ENCODE peak calls at places on chromosome 4, in nine cellular contexts. E is iPS DF 19.7; K is neuronal stem cell; C is endothelial cell; O is endodermal cell; D is lower lobe of right lung; G is NCI-H524 treated with DMSO at 0.1 percent for 48 hours; V is H9; F is stimulated activated naive CD8-positive, alpha-beta T cell treated with anti-CD3 and anti-CD28 coated beads, Interleukin-15, Interleukin-2, amounts not matched to agents 100 U/mL and 50 U/mL, for 24 hours. L is an unnamed sample.

GRCh38 chr4:2333356-2333841 is 71.5 kb upstream of the MXD4 start:
- DNase-seq in V (no peak), K (no peak), G (no peak), C (peak), E (no peak), D (peak), F (no peak), O (peak), L (no peak)

GRCh38 chr4:147837435-147837834 is 105.5 kb downstream of the ARHGAP10 start:
- DNase-seq in F (no peak), V (no peak), K (no peak), G (no peak), D (no peak), E (no peak), O (no peak), C (no peak), L (no peak)

GRCh38 chr4:145760961-145761929 is 81.3 kb downstream of the C4orf51 start:
- DNase-seq in O (no peak), E (no peak), C (no peak), V (no peak), G (no peak), F (no peak), K (no peak), D (no peak), L (peak)

GRCh38 chr4:1472911-1473518 is 66.8 kb upstream of the NKX1-1 start:
- DNase-seq in F (no peak), K (no peak), V (no peak), D (no peak), C (no peak), E (no peak), O (no peak), G (no peak), L (no peak)

GRCh38 chr4:109157205-109157604 is 145.3 kb downstream of the COL25A1 start:
- DNase-seq in F (no peak), V (no peak), K (no peak), O (no peak), E (no peak), D (no peak), C (no peak), G (no peak), L (no peak)

GRCh38 chr4:143693856-143694255 is 6.6 kb downstream of the FREM3 start:
- DNase-seq in C (no peak), F (no peak), O (no peak), V (no peak), K (no peak), E (no peak), G (no peak), D (no peak), L (no peak)

GRCh38 chr4:81030617-81031388 is at the start of gene BMP3:
- DNase-seq in V (peak), C (peak), O (peak), G (no peak), F (peak), K (peak), E (no peak), D (peak), L (peak)

GRCh38 chr4:7860600-7861158 is 79.0 kb downstream of the AFAP1 start:
- DNase-seq in E (no peak), D (no peak), V (no peak), C (no peak), O (no peak), K (no peak), F (no peak), G (no peak), L (no peak)

GRCh38 chr4:165208322-165208652 is 926 bp downstream of the KLHL2 start:
- DNase-seq in G (no peak), C (no peak), K (no peak), O (no peak), F (no peak), V (no peak), E (no peak), D (no peak), L (no peak)

GRCh38 chr4:55021214-55021613 is 104.2 kb downstream of the KDR start:
- DNase-seq in K (peak), C (no peak), E (no peak), F (no peak), D (no peak), O (no peak), G (peak), V (no peak), L (no peak)

GRCh38 chr4:950136-951020 is 18.1 kb downstream of the TMEM175 start:
- DNase-seq in K (no peak), V (no peak), C (no peak), D (no peak), F (no peak), G (no peak), E (no peak), O (no peak), L (peak)

GRCh38 chr4:161856711-161857326 is 307.0 kb downstream of the FSTL5 start:
- DNase-seq in G (no peak), V (no peak), E (no peak), D (no peak), K (no peak), F (no peak), C (no peak), O (no peak), L (no peak)

GRCh38 chr4:142893012-142893411 is 46.9 kb upstream of the INPP4B start:
- DNase-seq in G (no peak), F (no peak), K (no peak), E (no peak), C (no peak), D (no peak), O (no peak), V (no peak), L (no peak)

GRCh38 chr4:168409089-168409801 is 71.0 kb downstream of the DDX60L start:
- DNase-seq in O (no peak), K (no peak), G (no peak), D (no peak), F (no peak), V (no peak), C (no peak), E (no peak), L (peak)

GRCh38 chr4:101153653-101154052 is 193.7 kb downstream of the PPP3CA start:
- DNase-seq in C (no peak), F (no peak), G (no peak), E (no peak), D (no peak), V (no peak), O (no peak), K (no peak), L (no peak)

GRCh38 chr4:121675715-121676114 is 21.1 kb downstream of the ANXA5 start:
- DNase-seq in G (no peak), F (no peak), K (no peak), C (no peak), O (peak), E (no peak), D (no peak), V (no peak), L (no peak)

GRCh38 chr4:122765702-122766352 is 33.3 kb downstream of the BBS12 start:
- DNase-seq in V (no peak), K (no peak), E (no peak), C (no peak), D (no peak), G (no peak), O (no peak), F (no peak), L (no peak)

GRCh38 chr4:78509030-78509429 is 42.5 kb upstream of the ANXA3 start:
- DNase-seq in V (no peak), O (no peak), G (no peak), F (no peak), C (no peak), D (no peak), K (no peak), E (no peak), L (no peak)

GRCh38 chr4:168995537-168996295 is 14.3 kb downstream of the CBR4 start:
- DNase-seq in K (no peak), E (no peak), G (no peak), F (no peak), V (no peak), C (no peak), O (no peak), D (no peak), L (no peak)

GRCh38 chr4:16227462-16227868 is 1.2 kb upstream of the TAPT1 start:
- DNase-seq in K (peak), E (no peak), C (no peak), G (no peak), D (peak), V (no peak), O (peak), F (peak), L (peak)

GRCh38 chr4:42995343-42995944 is 102.9 kb downstream of the GRXCR1 start:
- DNase-seq in E (peak), K (peak), F (no peak), G (peak), D (no peak), C (no peak), O (no peak), V (no peak), L (no peak)

GRCh38 chr4:41305486-41305885 is 48.8 kb downstream of the UCHL1 start:
- DNase-seq in G (peak), V (no peak), C (no peak), K (no peak), D (no peak), E (no peak), O (no peak), F (no peak), L (no peak)

GRCh38 chr4:33086351-33086900 is 2366.3 kb downstream of the PCDH7 start:
- DNase-seq in D (no peak), C (no peak), E (no peak), G (no peak), K (no peak), O (no peak), V (no peak), F (no peak), L (no peak)

GRCh38 chr4:108114503-108114902 is 54.2 kb downstream of the LEF1 start:
- DNase-seq in E (no peak), F (no peak), D (no peak), C (no peak), V (no peak), O (no peak), K (no peak), G (no peak), L (no peak)

GRCh38 chr4:176791591-176792347 is 953 bp downstream of the VEGFC start:
- DNase-seq in K (peak), F (peak), E (no peak), G (no peak), C (peak), O (peak), V (peak), D (peak), L (peak)

GRCh38 chr4:149311076-149311475 is 504.6 kb downstream of the IQCM start:
- DNase-seq in K (no peak), V (no peak), C (no peak), G (no peak), F (no peak), E (no peak), O (no peak), D (no peak), L (no peak)

GRCh38 chr4:40316333-40316781 is 18.8 kb upstream of the CHRNA9 start:
- DNase-seq in O (no peak), E (no peak), K (no peak), G (no peak), V (no peak), C (no peak), D (no peak), F (no peak), L (no peak)

GRCh38 chr4:97912151-97912550 is 231.1 kb downstream of the STPG2 start:
- DNase-seq in C (no peak), K (no peak), G (no peak), F (no peak), E (no peak), V (no peak), D (no peak), O (no peak), L (no peak)

GRCh38 chr4:65865489-65865888 is 195.2 kb upstream of the EPHA5 start:
- DNase-seq in G (no peak), V (no peak), F (no peak), C (peak), O (no peak), K (no peak), D (no peak), E (no peak), L (no peak)

GRCh38 chr4:151418385-151418784 is 9.4 kb downstream of the FHIP1A start:
- DNase-seq in O (no peak), G (no peak), F (no peak), D (no peak), E (no peak), V (no peak), K (no peak), C (no peak), L (no peak)

GRCh38 chr4:7383251-7383650 is 51.5 kb downstream of the PSAPL1 start:
- DNase-seq in E (no peak), C (peak), F (no peak), V (peak), K (no peak), G (peak), D (no peak), O (peak), L (no peak)

GRCh38 chr4:179867300-179867878 is 2375.8 kb upstream of the TENM3 start:
- DNase-seq in C (peak), V (peak), D (peak), E (peak), O (peak), F (peak), G (no peak), K (peak), L (no peak)

GRCh38 chr4:153451931-153452660 is 14.1 kb upstream of the TMEM131L start:
- DNase-seq in V (peak), G (no peak), F (no peak), K (no peak), E (no peak), O (peak), C (no peak), D (peak), L (no peak)

GRCh38 chr4:126451237-126451885 is 1136.6 kb downstream of the FAT4 start:
- DNase-seq in G (no peak), E (no peak), K (no peak), O (no peak), D (no peak), V (no peak), F (no peak), C (no peak), L (no peak)

GRCh38 chr4:2047781-2048581 is 11.1 kb upstream of the NAT8L start:
- DNase-seq in O (peak), C (no peak), G (no peak), F (no peak), K (no peak), D (no peak), V (no peak), E (no peak), L (no peak)

GRCh38 chr4:150699599-150699998 is 117.6 kb downstream of the MAB21L2 start:
- DNase-seq in G (no peak), K (no peak), D (no peak), C (no peak), O (no peak), F (no peak), V (no peak), E (no peak), L (no peak)

GRCh38 chr4:84582302-84582987 is 482 bp upstream of the CDS1 start:
- DNase-seq in O (peak), C (peak), G (peak), D (peak), K (peak), F (peak), E (no peak), V (peak), L (peak)

GRCh38 chr4:7364979-7365378 is 69.8 kb downstream of the PSAPL1 start:
- DNase-seq in O (no peak), D (peak), G (no peak), V (no peak), E (no peak), C (no peak), F (no peak), K (no peak), L (no peak)

GRCh38 chr4:143921160-143921559 is 15.8 kb upstream of the GYPE start:
- DNase-seq in D (no peak), E (no peak), K (no peak), G (no peak), F (no peak), V (no peak), O (no peak), C (no peak), L (no peak)